ENCODE peak calls at places on chromosome 14, in nine cellular contexts. T is brain microvascular endothelial cell; E is WTC11; R is activated T-cell treated with anti-CD3 and anti-CD28 coated beads, Interleukin-2, amount 50 U/mL, for 4 hours; A is cardiac muscle cell; S is stimulated activated CD4-positive, alpha-beta T cell treated with anti-CD3 and anti-CD28 coated beads, Interleukin-2, amount 100 ng/mL, for 24 hours; O is T-helper 22 cell; V is dorsolateral prefrontal cortex; Q is astrocyte of the cerebellum. L is an unnamed sample.

GRCh38 chr14:104120281-104120741 is 18.1 kb upstream of the KIF26A start:
- DNase-seq in T (no peak), E (no peak), R (no peak), A (no peak), S (no peak), O (no peak), V (peak), Q (no peak), L (no peak)

GRCh38 chr14:72172075-72172474 is 239.8 kb downstream of the RGS6 start:
- DNase-seq in T (no peak), E (no peak), R (no peak), A (no peak), S (no peak), O (no peak), V (no peak), Q (no peak), L (no peak)

GRCh38 chr14:39015360-39015961 is 87.6 kb downstream of the SEC23A start:
- DNase-seq in T (peak), E (peak), R (no peak), A (peak), S (no peak), O (no peak), V (peak), Q (peak), L (peak)

GRCh38 chr14:65446159-65446558 is 33.6 kb downstream of the FUT8 start:
- DNase-seq in T (no peak), E (no peak), R (no peak), A (no peak), S (no peak), O (no peak), V (no peak), Q (no peak), L (peak)

GRCh38 chr14:75306917-75307699 is 28.5 kb downstream of the FOS start:
- DNase-seq in T (no peak), E (no peak), R (no peak), A (peak), S (no peak), O (no peak), V (peak), Q (no peak), L (peak)

GRCh38 chr14:60094306-60094897 is 2.7 kb downstream of the PCNX4 start:
- DNase-seq in T (peak), E (no peak), R (no peak), A (peak), S (no peak), O (no peak), V (no peak), Q (no peak), L (peak)

GRCh38 chr14:101074124-101075024 is 170.9 kb upstream of the RTL1 start:
- DNase-seq in T (no peak), E (peak), R (no peak), A (no peak), S (no peak), O (no peak), V (peak), Q (no peak), L (no peak)

GRCh38 chr14:74988131-74988530 is 14.6 kb upstream of the EIF2B2 start:
- DNase-seq in T (peak), E (no peak), R (no peak), A (no peak), S (no peak), O (no peak), V (no peak), Q (no peak), L (no peak)

GRCh38 chr14:78254911-78255431 is 84.8 kb downstream of the NRXN3 start:
- DNase-seq in T (no peak), E (no peak), R (no peak), A (no peak), S (no peak), O (no peak), V (peak), Q (peak), L (no peak)

GRCh38 chr14:52472728-52473127 is 79.6 kb downstream of the TXNDC16 start:
- DNase-seq in T (no peak), E (no peak), R (no peak), A (no peak), S (no peak), O (no peak), V (no peak), Q (no peak), L (no peak)

GRCh38 chr14:96017882-96018281 is 21.3 kb upstream of the C14orf132 start:
- DNase-seq in T (no peak), E (no peak), R (no peak), A (no peak), S (no peak), O (no peak), V (no peak), Q (no peak), L (no peak)

GRCh38 chr14:39381366-39381765 is 50.9 kb downstream of the FBXO33 start:
- DNase-seq in T (no peak), E (no peak), R (no peak), A (no peak), S (no peak), O (no peak), V (no peak), Q (no peak), L (no peak)

L was measured in neural progenitor cell.